ENCODE peak calls at places on chromosome 5, in nine cellular contexts. N is activated CD8-positive, alpha-beta memory T cell treated with anti-CD3 and anti-CD28 coated beads for 48 hours; Z is B cell; B is ACHN; Q is GM12891; A is lung microvascular endothelial cell; K is body of pancreas; D is HFF-Myc; U is GM04504. C is an unnamed sample.

GRCh38 chr5:33438996-33439395 is 1.8 kb upstream of the TARS1 start:
- DNase-seq in N (no peak), Z (no peak), B (no peak), Q (no peak), A (no peak), K (no peak), D (no peak), U (no peak), C (peak; percentile 10)

GRCh38 chr5:127757576-127757975 is 54.4 kb downstream of the CCDC192 start:
- DNase-seq in N (no peak), Z (no peak), B (peak; percentile 50), Q (peak; percentile 8), A (peak; percentile 83), K (peak; percentile 46), D (peak; percentile 39), U (peak; percentile 22), C (peak; percentile 84)

GRCh38 chr5:59142138-59142537 is 559.3 kb downstream of the RAB3C start:
- DNase-seq in N (no peak), Z (no peak), B (no peak), Q (no peak), A (no peak), K (no peak), D (no peak), U (no peak), C (no peak)

GRCh38 chr5:112691341-112691685 is 46.4 kb upstream of the APC start:
- DNase-seq in N (no peak), Z (no peak), B (no peak), Q (no peak), A (no peak), K (no peak), D (no peak), U (no peak), C (no peak)

GRCh38 chr5:57696906-57697590 is 214.4 kb upstream of the ACTBL2 start:
- DNase-seq in N (no peak), Z (no peak), B (no peak), Q (no peak), A (no peak), K (no peak), D (no peak), U (no peak), C (no peak)

GRCh38 chr5:89904442-89904841 is 505.1 kb downstream of the CETN3 start:
- DNase-seq in N (no peak), Z (no peak), B (no peak), Q (no peak), A (no peak), K (no peak), D (no peak), U (no peak), C (no peak)

GRCh38 chr5:91283899-91284298 is 99.2 kb downstream of the ARRDC3 start:
- DNase-seq in N (no peak), Z (no peak), B (no peak), Q (no peak), A (peak; percentile 60), K (no peak), D (no peak), U (peak; percentile 83), C (peak; percentile 52)

GRCh38 chr5:176734756-176735342 is 75.5 kb upstream of the UNC5A start:
- DNase-seq in N (no peak), Z (no peak), B (no peak), Q (no peak), A (no peak), K (no peak), D (no peak), U (no peak), C (no peak)

GRCh38 chr5:146909496-146910068 is 31.0 kb upstream of the PPP2R2B start:
- DNase-seq in N (no peak), Z (no peak), B (no peak), Q (no peak), A (no peak), K (no peak), D (no peak), U (no peak), C (no peak)

GRCh38 chr5:78766412-78766762 is 117.8 kb upstream of the LHFPL2 start:
- DNase-seq in N (no peak), Z (no peak), B (no peak), Q (no peak), A (no peak), K (no peak), D (no peak), U (no peak), C (no peak)